ENCODE peak calls at places on chromosomes 13 and 19, in nine cellular contexts. F is SW480, V is AG04450, K is occipital lobe, C is EL, I is HEK293T, U is EH, A is HFFc6, G is posterior cingulate gyrus. T is an unnamed sample.

GRCh38 chr19:6737284-6737872 is at the start of gene GPR108:
- DNase-seq in F (peak), V (peak), K (peak), C (peak), I (peak), U (peak), A (peak), G (peak), T (peak)

GRCh38 chr13:112702341-112702982 is 12.6 kb downstream of the ATP11A start:
- DNase-seq in F (no peak), V (no peak), K (no peak), C (no peak), I (no peak), U (no peak), A (no peak), G (no peak), T (no peak)

GRCh38 chr13:28679628-28680027 is 20.7 kb downstream of the POMP start:
- DNase-seq in F (peak), V (no peak), K (no peak), C (no peak), I (no peak), U (peak), A (no peak), G (no peak), T (no peak)

GRCh38 chr13:79497852-79498251 is 16.9 kb downstream of the NDFIP2 start:
- DNase-seq in F (no peak), V (no peak), K (no peak), C (no peak), I (no peak), U (no peak), A (no peak), G (no peak), T (no peak)

GRCh38 chr13:50531917-50532899 is 311.3 kb downstream of the DLEU7 start:
- DNase-seq in F (peak), V (no peak), K (no peak), C (peak), I (no peak), U (peak), A (peak), G (no peak), T (peak)

GRCh38 chr19:37817180-37817911 is 38.0 kb upstream of the ZNF573 start:
- DNase-seq in F (no peak), V (no peak), K (peak), C (peak), I (no peak), U (peak), A (no peak), G (peak), T (peak)

GRCh38 chr19:33640773-33641172 is 19.0 kb downstream of the CHST8 start:
- DNase-seq in F (no peak), V (no peak), K (no peak), C (no peak), I (no peak), U (no peak), A (no peak), G (no peak), T (no peak)

GRCh38 chr19:31451686-31452325 is 102.6 kb upstream of the TSHZ3 start:
- DNase-seq in F (no peak), V (no peak), K (no peak), C (peak), I (no peak), U (peak), A (peak), G (no peak), T (no peak)

GRCh38 chr19:12090807-12091206 is 26.3 kb downstream of the ZNF844 start:
- DNase-seq in F (peak), V (peak), K (no peak), C (peak), I (no peak), U (peak), A (peak), G (no peak), T (peak)

GRCh38 chr13:40600145-40600751 is 66.2 kb downstream of the FOXO1 start:
- DNase-seq in F (no peak), V (no peak), K (no peak), C (no peak), I (no peak), U (no peak), A (no peak), G (no peak), T (no peak)

GRCh38 chr13:86974251-86974994 is 696.7 kb upstream of the SLITRK5 start:
- DNase-seq in F (no peak), V (no peak), K (no peak), C (no peak), I (no peak), U (no peak), A (no peak), G (no peak), T (no peak)

GRCh38 chr13:60990032-60990733 is 425.5 kb downstream of the PCDH20 start:
- DNase-seq in F (peak), V (no peak), K (no peak), C (no peak), I (peak), U (no peak), A (no peak), G (no peak), T (no peak)

GRCh38 chr19:30880551-30880950 is 468.7 kb downstream of the TSHZ3 start:
- DNase-seq in F (no peak), V (no peak), K (no peak), C (no peak), I (no peak), U (no peak), A (no peak), G (no peak), T (no peak)

GRCh38 chr13:113856716-113857065 is 7.2 kb downstream of the GAS6 start:
- DNase-seq in F (peak), V (no peak), K (no peak), C (peak), I (no peak), U (peak), A (peak), G (no peak), T (no peak)

GRCh38 chr19:5138606-5139594 is 170.0 kb downstream of the KDM4B start:
- DNase-seq in F (peak), V (no peak), K (no peak), C (peak), I (no peak), U (peak), A (no peak), G (peak), T (peak)

GRCh38 chr19:46361915-46362314 is 15.0 kb downstream of the PPP5C start:
- DNase-seq in F (no peak), V (no peak), K (no peak), C (no peak), I (no peak), U (no peak), A (no peak), G (no peak), T (no peak)

GRCh38 chr19:42440357-42441046 is 2.2 kb downstream of the CXCL17 start:
- DNase-seq in F (peak), V (peak), K (no peak), C (peak), I (peak), U (peak), A (peak), G (no peak), T (peak)

GRCh38 chr13:37058801-37059135 is 720 bp downstream of the SUPT20H start:
- DNase-seq in F (no peak), V (no peak), K (no peak), C (no peak), I (peak), U (no peak), A (no peak), G (no peak), T (peak)

GRCh38 chr13:100809856-100810255 is 135.3 kb upstream of the TMTC4 start:
- DNase-seq in F (no peak), V (no peak), K (no peak), C (no peak), I (no peak), U (no peak), A (no peak), G (no peak), T (no peak)

GRCh38 chr13:37640499-37640898 is 41.9 kb upstream of the POSTN start:
- DNase-seq in F (peak), V (peak), K (no peak), C (peak), I (peak), U (peak), A (peak), G (no peak), T (peak)

GRCh38 chr19:8731428-8732169 is 10.2 kb downstream of the OR2Z1 start:
- DNase-seq in F (peak), V (no peak), K (no peak), C (no peak), I (no peak), U (no peak), A (no peak), G (no peak), T (no peak)

GRCh38 chr19:5060591-5061339 is 91.9 kb downstream of the KDM4B start:
- DNase-seq in F (no peak), V (no peak), K (no peak), C (no peak), I (no peak), U (no peak), A (no peak), G (no peak), T (no peak)

GRCh38 chr13:36432106-36432544 is at the start of gene CCNA1:
- DNase-seq in F (no peak), V (no peak), K (peak), C (no peak), I (peak), U (peak), A (no peak), G (peak), T (peak)

GRCh38 chr19:49851456-49852259 is 699 bp downstream of the PTOV1 start:
- DNase-seq in F (peak), V (no peak), K (no peak), C (no peak), I (peak), U (peak), A (no peak), G (no peak), T (no peak)

GRCh38 chr19:36256064-36256463 is 41.2 kb downstream of the ZNF146 start:
- DNase-seq in F (no peak), V (no peak), K (no peak), C (no peak), I (no peak), U (no peak), A (no peak), G (no peak), T (no peak)

GRCh38 chr13:48797127-48797526 is 143.4 kb downstream of the CYSLTR2 start:
- DNase-seq in F (no peak), V (no peak), K (no peak), C (no peak), I (no peak), U (peak), A (no peak), G (no peak), T (no peak)

GRCh38 chr19:29285187-29285687 is 72.3 kb upstream of the UQCRFS1 start:
- DNase-seq in F (no peak), V (no peak), K (no peak), C (no peak), I (no peak), U (no peak), A (no peak), G (no peak), T (no peak)

GRCh38 chr19:48836089-48837017 is at the start of gene HSD17B14:
- DNase-seq in F (no peak), V (no peak), K (no peak), C (peak), I (no peak), U (peak), A (peak), G (no peak), T (peak)

GRCh38 chr13:103255587-103256301 is 189.5 kb upstream of the SLC10A2 start:
- DNase-seq in F (no peak), V (no peak), K (no peak), C (no peak), I (no peak), U (no peak), A (no peak), G (no peak), T (no peak)